ENCODE peak calls at places on chromosomes 3 and 15, in ten cellular contexts. T, L, H, Z, E, V, O, F, P and K are unnamed samples.
A peak's percentile ranks its signal among the peaks of the same experiment; 100 is the strongest.

GRCh38 chr3:110909824-110910223 is 161.8 kb upstream of the NECTIN3 start:
- DNase-seq in V (no peak), T (no peak), H (no peak), O (no peak), E (no peak), P (no peak), L (no peak), Z (no peak), F (no peak), K (no peak)

GRCh38 chr3:11661827-11662226 is 18.1 kb upstream of the VGLL4 start:
- DNase-seq in O (no peak), P (no peak), E (peak; percentile 83), V (no peak), L (no peak), H (no peak), T (no peak), F (no peak), Z (no peak), K (no peak)

GRCh38 chr3:152554980-152555379 is 280.0 kb upstream of the P2RY1 start:
- DNase-seq in P (no peak), E (peak; percentile 71), T (no peak), Z (no peak), O (no peak), H (no peak), F (no peak), L (no peak), V (no peak), K (no peak)

GRCh38 chr3:59899068-59899467 is 849.2 kb upstream of the CFAP20DC start:
- DNase-seq in P (no peak), L (no peak), O (no peak), V (no peak), E (no peak), Z (no peak), F (no peak), T (no peak), H (no peak), K (no peak)

GRCh38 chr15:37046876-37047614 is 53.3 kb downstream of the MEIS2 start:
- DNase-seq in E (peak; percentile 81), L (peak; percentile 64), O (no peak), H (no peak), Z (no peak), P (no peak), T (no peak), V (no peak), F (no peak), K (no peak)

GRCh38 chr3:127997016-127997415 is 55.2 kb upstream of the SEC61A1 start:
- DNase-seq in L (no peak), V (no peak), P (no peak), E (no peak), Z (no peak), H (no peak), F (no peak), T (no peak), O (no peak), K (no peak)

GRCh38 chr15:76349301-76350070 is 12.9 kb downstream of the ISL2 start:
- DNase-seq in H (no peak), V (no peak), T (no peak), L (no peak), F (no peak), P (no peak), Z (no peak), O (no peak), E (no peak), K (no peak)

GRCh38 chr3:157100079-157100477 is 59.9 kb downstream of the CCNL1 start:
- DNase-seq in F (no peak), O (no peak), P (no peak), Z (no peak), L (no peak), V (no peak), H (no peak), E (no peak), T (no peak), K (no peak)

GRCh38 chr3:96510334-96510733 is 304.1 kb upstream of the EPHA6 start:
- DNase-seq in P (no peak), Z (no peak), T (no peak), E (no peak), O (no peak), L (no peak), F (no peak), V (no peak), H (no peak), K (no peak)

GRCh38 chr3:16318216-16318615 is 53.2 kb downstream of the OXNAD1 start:
- DNase-seq in E (peak; percentile 59), L (no peak), O (no peak), H (no peak), T (no peak), V (no peak), F (no peak), Z (no peak), P (no peak), K (no peak)

GRCh38 chr3:13685721-13686120 is 136.8 kb downstream of the FBLN2 start:
- DNase-seq in L (no peak), P (no peak), E (no peak), H (no peak), Z (no peak), V (no peak), T (no peak), O (no peak), F (no peak), K (no peak)

GRCh38 chr3:45337839-45338470 is 50.4 kb upstream of the LARS2 start:
- DNase-seq in T (no peak), O (no peak), H (no peak), L (no peak), F (no peak), V (no peak), Z (no peak), E (no peak), P (no peak), K (no peak)

GRCh38 chr3:139199421-139200010 is 144.3 kb upstream of the MRPS22 start:
- DNase-seq in O (no peak), F (no peak), P (no peak), T (no peak), L (no peak), Z (no peak), V (no peak), E (no peak), H (no peak), K (no peak)

GRCh38 chr15:90400005-90400758 is 12.1 kb downstream of the IQGAP1 start:
- DNase-seq in L (no peak), P (no peak), V (no peak), F (no peak), T (no peak), Z (no peak), O (peak; percentile 17), E (no peak), H (no peak), K (no peak)

GRCh38 chr3:196979545-196979944 is 10.9 kb upstream of the PIGZ start:
- DNase-seq in H (no peak), F (no peak), V (no peak), Z (no peak), E (peak; percentile 89), L (no peak), T (peak; percentile 31), O (no peak), P (no peak), K (no peak)

GRCh38 chr15:38868326-38869114 is 303.9 kb upstream of the RASGRP1 start:
- DNase-seq in V (no peak), Z (no peak), O (peak; percentile 50), F (peak; percentile 32), E (peak; percentile 72), T (peak; percentile 58), L (no peak), H (no peak), P (no peak), K (no peak)

GRCh38 chr3:142725352-142725739 is 1.5 kb downstream of the TRPC1 start:
- DNase-seq in Z (no peak), E (no peak), H (no peak), V (no peak), F (no peak), P (no peak), T (no peak), O (no peak), L (no peak), K (no peak)

GRCh38 chr15:98754283-98755022 is 106.1 kb downstream of the IGF1R start:
- DNase-seq in V (no peak), T (no peak), E (peak; percentile 45), F (no peak), H (no peak), O (no peak), L (no peak), P (no peak), Z (no peak), K (no peak)

GRCh38 chr3:4752201-4753072 is 226.8 kb upstream of the BHLHE40 start:
- DNase-seq in L (no peak), V (no peak), F (peak; percentile 78), E (peak; percentile 37), O (peak; percentile 69), Z (no peak), T (no peak), H (no peak), P (no peak), K (no peak)